ENCODE peak calls at places on chromosomes 1 and 21, in ten cellular contexts. D is uterus, B is OCI-LY7, Y is prostate gland, V is cardiac fibroblast, L is HCT116, G is ovary, P is fibroblast of the aortic adventitia, H is epithelial cell of esophagus, C is thyroid gland. K is an unnamed sample.

GRCh38 chr1:184792450-184792969 is 37.9 kb upstream of the EDEM3 start:
- DNase-seq in C (peak; percentile 10), L (peak; percentile 75), B (no peak), D (peak; percentile 55), H (peak; percentile 97), V (peak; percentile 99), P (peak; percentile 97), Y (peak; percentile 44), G (no peak), K (peak; percentile 69)

GRCh38 chr1:218058730-218059129 is 226.4 kb upstream of the RRP15 start:
- DNase-seq in B (no peak), L (no peak), Y (no peak), D (no peak), V (no peak), H (no peak), C (no peak), P (no peak), G (no peak), K (no peak)

GRCh38 chr1:221574529-221574928 is 167.4 kb downstream of the DUSP10 start:
- DNase-seq in H (peak; percentile 8), V (no peak), L (no peak), P (no peak), D (no peak), G (no peak), C (no peak), Y (no peak), B (no peak), K (no peak)

GRCh38 chr1:21249940-21250493 is 40.2 kb downstream of the ECE1 start:
- DNase-seq in H (no peak), C (no peak), D (no peak), P (no peak), V (no peak), L (no peak), G (no peak), Y (no peak), B (no peak), K (no peak)

GRCh38 chr21:36359185-36359584 is 26.0 kb upstream of the CHAF1B start:
- DNase-seq in D (no peak), C (no peak), P (no peak), G (no peak), V (no peak), L (no peak), Y (no peak), B (no peak), H (no peak), K (no peak)

GRCh38 chr1:23101891-23102688 is 66.6 kb downstream of the LUZP1 start:
- DNase-seq in C (no peak), P (peak; percentile 32), V (peak; percentile 78), L (no peak), G (no peak), D (no peak), Y (no peak), B (no peak), H (peak; percentile 58), K (peak; percentile 57)

GRCh38 chr21:33199516-33200217 is 30.1 kb upstream of the IFNAR2 start:
- DNase-seq in H (peak; percentile 93), G (peak; percentile 71), B (peak; percentile 94), V (peak; percentile 97), C (peak; percentile 82), L (peak; percentile 88), Y (peak; percentile 87), P (peak; percentile 97), D (peak; percentile 90), K (peak; percentile 61)

GRCh38 chr21:14863745-14864210 is 201.0 kb downstream of the NRIP1 start:
- DNase-seq in L (no peak), B (no peak), H (peak; percentile 47), V (peak; percentile 62), D (no peak), Y (no peak), G (no peak), P (peak; percentile 16), C (no peak), K (no peak)

GRCh38 chr1:74505133-74505532 is 7.3 kb downstream of the LRRC53 start:
- DNase-seq in L (no peak), V (no peak), Y (no peak), D (no peak), P (no peak), H (peak; percentile 5), C (no peak), B (no peak), G (no peak), K (no peak)

GRCh38 chr1:101071470-101071886 is 45.9 kb upstream of the DPH5 start:
- DNase-seq in P (no peak), D (no peak), B (no peak), G (no peak), V (peak; percentile 8), Y (no peak), C (no peak), L (no peak), H (no peak), K (no peak)

GRCh38 chr1:222182641-222183040 is 365.3 kb downstream of the HHIPL2 start:
- DNase-seq in V (peak; percentile 20), P (no peak), L (no peak), G (no peak), H (peak; percentile 24), C (no peak), D (no peak), B (no peak), Y (no peak), K (no peak)

GRCh38 chr1:108584320-108584968 is 24.5 kb downstream of the EEIG2 start:
- DNase-seq in V (no peak), C (no peak), L (no peak), B (peak; percentile 8), D (no peak), G (no peak), Y (no peak), H (no peak), P (peak; percentile 60), K (no peak)

GRCh38 chr1:2101531-2101930 is 51.3 kb downstream of the PRKCZ start:
- DNase-seq in B (no peak), G (no peak), P (no peak), D (no peak), Y (no peak), H (no peak), L (no peak), V (no peak), C (no peak), K (no peak)

GRCh38 chr21:16169102-16169511 is 439.3 kb downstream of the USP25 start:
- DNase-seq in H (no peak), L (no peak), P (peak; percentile 40), Y (no peak), D (no peak), G (no peak), B (no peak), C (no peak), V (peak; percentile 14), K (no peak)

GRCh38 chr1:31626451-31627202 is 9.1 kb downstream of the HCRTR1 start:
- DNase-seq in D (peak; percentile 34), H (no peak), B (no peak), C (no peak), G (peak; percentile 62), L (no peak), Y (no peak), P (peak; percentile 33), V (peak; percentile 37), K (no peak)

GRCh38 chr1:236688705-236689104 is 2.4 kb downstream of the ACTN2 start:
- DNase-seq in V (no peak), B (no peak), C (no peak), Y (no peak), G (no peak), D (no peak), L (no peak), H (no peak), P (no peak), K (no peak)
- H3K4me3 ChIP-seq in V (no peak overlapping the region), B (no peak overlapping the region), C (no peak overlapping the region), Y (no peak overlapping the region), G (no peak overlapping the region), D (no peak overlapping the region), L (no peak overlapping the region), H (no peak overlapping the region), P (no peak overlapping the region), K (no peak overlapping the region)

DNA sequence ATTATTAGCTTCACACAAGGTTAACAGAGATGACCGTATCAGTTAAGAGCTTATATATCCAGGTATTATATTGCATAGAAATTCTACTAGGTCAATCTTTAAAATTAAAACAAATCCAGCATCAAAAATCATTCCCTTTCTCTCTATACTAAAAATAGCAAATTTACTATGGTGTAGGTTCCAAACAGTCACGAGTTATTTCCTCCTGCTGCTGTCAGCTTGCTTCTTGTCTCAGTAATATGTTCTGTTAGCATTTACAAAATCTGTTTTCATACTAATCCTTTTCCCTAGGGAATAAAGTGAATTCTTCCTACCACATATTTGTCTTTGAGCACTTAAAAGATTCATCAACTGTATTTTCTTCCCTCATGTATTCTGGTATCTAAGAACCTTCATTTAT is 2.5 kb downstream of the WDR26 start:
- DNase-seq in G (no peak), P (peak; percentile 55), V (peak; percentile 46), L (no peak), Y (no peak), H (no peak), D (no peak), B (no peak), C (no peak), K (no peak)
- H3K4me3 ChIP-seq in G (peak overlapping the region; percentile 96), P (peak overlapping the region; percentile 97), V (peak overlapping the region; percentile 93), L (no peak overlapping the region), Y (peak overlapping the region; percentile 87), H (peak overlapping the region; percentile 72), D (peak overlapping the region; percentile 86), B (peak overlapping the region; percentile 75), C (no peak overlapping the region), K (peak overlapping the region; percentile 92)

DNA sequence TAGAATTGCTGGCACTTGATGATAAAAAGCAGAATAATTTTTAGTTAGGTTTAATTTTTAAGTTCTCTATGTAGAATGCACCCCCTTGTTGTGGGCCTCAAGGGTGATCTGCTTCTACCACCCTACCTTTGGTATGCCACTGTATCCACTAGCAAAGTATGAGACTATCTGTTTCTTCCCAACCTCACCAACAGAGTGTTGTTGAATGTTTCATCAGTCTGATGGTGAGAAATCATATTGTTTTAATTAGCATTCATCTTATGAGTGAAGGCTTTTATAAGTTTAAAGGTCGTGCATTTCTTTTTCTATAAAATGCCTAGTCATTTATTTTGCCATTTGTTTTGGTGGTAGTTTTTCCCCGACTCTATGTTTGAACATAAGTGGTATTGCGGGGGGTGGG is 141.0 kb downstream of the MAGI3 start:
- DNase-seq in B (no peak), P (peak; percentile 27), G (no peak), H (no peak), C (no peak), L (no peak), D (no peak), Y (no peak), V (no peak), K (no peak)
- H3K4me3 ChIP-seq in B (no peak overlapping the region), P (no peak overlapping the region), G (no peak overlapping the region), H (no peak overlapping the region), C (no peak overlapping the region), L (no peak overlapping the region), D (no peak overlapping the region), Y (no peak overlapping the region), V (no peak overlapping the region), K (no peak overlapping the region)

DNA sequence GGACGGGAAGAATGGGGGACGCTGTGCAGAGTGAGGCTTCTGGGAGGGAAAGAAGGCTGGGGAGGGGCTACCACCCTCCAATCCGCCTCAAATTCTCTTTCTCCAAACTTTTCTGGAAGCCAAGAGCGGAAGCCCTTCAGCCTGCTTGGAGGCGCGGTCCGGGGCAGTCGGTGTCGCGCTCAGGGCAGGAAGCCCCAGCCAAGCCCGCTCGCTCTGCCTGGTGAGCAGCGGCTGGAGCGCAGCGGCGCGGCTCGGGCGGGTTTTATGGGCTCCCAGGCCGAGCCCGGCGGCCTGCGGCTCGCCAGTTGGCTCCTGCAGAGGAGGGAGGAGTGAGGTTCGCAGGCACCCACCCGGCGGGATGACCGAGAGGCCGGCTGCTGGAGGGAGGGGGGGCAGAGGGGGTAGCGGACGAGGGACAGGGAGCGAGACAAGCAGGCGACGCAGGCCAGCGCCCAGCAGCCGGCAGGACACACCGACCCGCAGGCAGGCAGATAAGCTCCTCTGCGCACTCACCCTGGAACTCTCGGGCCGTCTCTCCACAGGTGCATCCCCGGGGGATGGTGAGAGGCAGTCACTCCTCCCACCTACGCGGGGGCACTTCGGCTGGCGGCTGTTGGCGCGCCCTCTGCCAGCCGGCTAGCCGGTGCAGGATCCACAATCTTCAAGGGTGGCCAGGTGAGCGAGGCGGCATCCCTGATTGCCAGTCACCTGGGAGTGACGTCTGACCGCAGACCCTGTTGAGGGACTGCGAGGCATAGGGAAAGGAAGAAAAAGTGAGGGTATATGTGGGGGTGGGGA is at the start of gene AVPR1B:
- DNase-seq in Y (peak; percentile 28), V (peak; percentile 10), D (no peak), H (peak; percentile 29), B (no peak), L (no peak), C (peak; percentile 83), P (peak; percentile 32), G (no peak), K (no peak)
- H3K4me3 ChIP-seq in Y (peak within 1 kb of the TSS; percentile 28), V (peak within 1 kb of the TSS; percentile 34), D (peak within 1 kb of the TSS; percentile 17), H (peak within 1 kb of the TSS; percentile 24), B (no peak within 1 kb of the TSS), L (peak within 1 kb of the TSS; percentile 48), C (peak within 1 kb of the TSS; percentile 10), P (peak within 1 kb of the TSS; percentile 50), G (peak within 1 kb of the TSS; percentile 32), K (peak within 1 kb of the TSS; percentile 37)